ENCODE peak calls at places on chromosomes 2 and 18, in ten cellular contexts. A is A549, X is K562, R is ovary, W is H1, V is upper lobe of left lung, O is adrenal gland, F is esophagus muscularis mucosa, Z is prostate gland, B is breast epithelium. D is an unnamed sample.

GRCh38 chr2:103119352-103119751 is 357.5 kb downstream of the TMEM182 start:
- DNase-seq in A (no peak), X (no peak), R (no peak), W (no peak), V (no peak), O (no peak), F (no peak), Z (no peak), B (no peak), D (no peak)

GRCh38 chr2:1886405-1886992 is 142.2 kb upstream of the PXDN start:
- DNase-seq in A (peak), X (peak), R (no peak), W (peak), V (no peak), O (peak), F (no peak), Z (peak), B (peak), D (peak)

GRCh38 chr2:235373171-235373570 is 120.7 kb upstream of the AGAP1 start:
- DNase-seq in A (no peak), X (no peak), R (no peak), W (no peak), V (no peak), O (no peak), F (no peak), Z (no peak), B (no peak), D (no peak)

GRCh38 chr2:241035142-241035817 is 36.9 kb downstream of the SNED1 start:
- DNase-seq in A (no peak), X (no peak), R (no peak), W (peak), V (peak), O (no peak), F (no peak), Z (no peak), B (no peak), D (no peak)

GRCh38 chr2:29238497-29238896 is 123.3 kb downstream of the CLIP4 start:
- DNase-seq in A (peak), X (peak), R (no peak), W (peak), V (no peak), O (no peak), F (no peak), Z (no peak), B (no peak), D (no peak)

GRCh38 chr18:13409997-13410396 is 191.4 kb downstream of the LDLRAD4 start:
- DNase-seq in A (no peak), X (no peak), R (no peak), W (no peak), V (no peak), O (no peak), F (no peak), Z (no peak), B (no peak), D (no peak)

GRCh38 chr2:212940816-212941215 is 210.6 kb downstream of the IKZF2 start:
- DNase-seq in A (no peak), X (no peak), R (no peak), W (no peak), V (no peak), O (no peak), F (no peak), Z (peak), B (no peak), D (no peak)

GRCh38 chr2:231123362-231123898 is 1.4 kb downstream of the HTR2B start:
- DNase-seq in A (no peak), X (no peak), R (no peak), W (no peak), V (no peak), O (no peak), F (no peak), Z (no peak), B (no peak), D (no peak)

GRCh38 chr2:159084395-159085370 is 116.2 kb downstream of the TANC1 start:
- DNase-seq in A (no peak), X (no peak), R (peak), W (no peak), V (no peak), O (no peak), F (no peak), Z (no peak), B (no peak), D (no peak)

GRCh38 chr18:34901299-34901698 is 139.9 kb upstream of the MAPRE2 start:
- DNase-seq in A (peak), X (no peak), R (no peak), W (no peak), V (no peak), O (no peak), F (no peak), Z (no peak), B (no peak), D (no peak)

GRCh38 chr2:148978736-148979135 is 59.8 kb upstream of the LYPD6B start:
- DNase-seq in A (no peak), X (no peak), R (peak), W (no peak), V (no peak), O (no peak), F (no peak), Z (no peak), B (no peak), D (no peak)

GRCh38 chr18:38526922-38527321 is 961.3 kb upstream of the CELF4 start:
- DNase-seq in A (no peak), X (no peak), R (no peak), W (no peak), V (no peak), O (no peak), F (no peak), Z (no peak), B (no peak), D (no peak)

GRCh38 chr2:47269316-47270232 is 114.5 kb upstream of the STPG4 start:
- DNase-seq in A (peak), X (peak), R (peak), W (no peak), V (no peak), O (peak), F (no peak), Z (peak), B (no peak), D (no peak)

GRCh38 chr2:208224802-208225201 is 30.1 kb downstream of the IDH1 start:
- DNase-seq in A (no peak), X (no peak), R (no peak), W (no peak), V (no peak), O (no peak), F (no peak), Z (no peak), B (no peak), D (no peak)

GRCh38 chr18:2337552-2338141 is 233.7 kb downstream of the METTL4 start:
- DNase-seq in A (peak), X (peak), R (no peak), W (peak), V (no peak), O (no peak), F (no peak), Z (no peak), B (no peak), D (peak)

GRCh38 chr2:151280276-151280675 is 9.2 kb downstream of the NMI start:
- DNase-seq in A (no peak), X (no peak), R (no peak), W (no peak), V (no peak), O (no peak), F (no peak), Z (no peak), B (no peak), D (no peak)

GRCh38 chr2:101802329-101802728 is 104.8 kb downstream of the MAP4K4 start:
- DNase-seq in A (peak), X (no peak), R (no peak), W (no peak), V (no peak), O (no peak), F (no peak), Z (no peak), B (no peak), D (no peak)

GRCh38 chr2:158667567-158667966 is 127.5 kb upstream of the DAPL1 start:
- DNase-seq in A (no peak), X (no peak), R (no peak), W (no peak), V (no peak), O (no peak), F (no peak), Z (no peak), B (no peak), D (no peak)

GRCh38 chr18:25299426-25299825 is 52.5 kb downstream of the ZNF521 start:
- DNase-seq in A (no peak), X (no peak), R (no peak), W (no peak), V (no peak), O (no peak), F (no peak), Z (no peak), B (no peak), D (no peak)

GRCh38 chr2:134275058-134275862 is 21.4 kb downstream of the MGAT5 start:
- DNase-seq in A (no peak), X (no peak), R (no peak), W (no peak), V (no peak), O (no peak), F (no peak), Z (no peak), B (no peak), D (no peak)

GRCh38 chr2:158140201-158140600 is 38.5 kb downstream of the UPP2 start:
- DNase-seq in A (no peak), X (no peak), R (no peak), W (no peak), V (no peak), O (no peak), F (no peak), Z (no peak), B (no peak), D (no peak)

GRCh38 chr18:27202771-27203170 is 17.7 kb upstream of the CHST9 start:
- DNase-seq in A (no peak), X (no peak), R (no peak), W (no peak), V (no peak), O (no peak), F (no peak), Z (no peak), B (no peak), D (no peak)

GRCh38 chr2:229133155-229133772 is 137.8 kb downstream of the PID1 start:
- DNase-seq in A (peak), X (no peak), R (peak), W (no peak), V (no peak), O (peak), F (no peak), Z (peak), B (no peak), D (peak)

GRCh38 chr2:63056309-63057065 is 5.9 kb downstream of the OTX1 start:
- DNase-seq in A (no peak), X (no peak), R (no peak), W (peak), V (peak), O (no peak), F (no peak), Z (no peak), B (no peak), D (no peak)

GRCh38 chr2:209970711-209971110 is 31.7 kb upstream of the RPE start:
- DNase-seq in A (no peak), X (no peak), R (no peak), W (no peak), V (no peak), O (no peak), F (no peak), Z (no peak), B (no peak), D (no peak)

GRCh38 chr18:23927821-23928746 is 86.5 kb upstream of the TTC39C start:
- DNase-seq in A (no peak), X (no peak), R (no peak), W (no peak), V (no peak), O (no peak), F (no peak), Z (peak), B (no peak), D (no peak)

GRCh38 chr2:6960659-6961058 is 43.4 kb downstream of the RNF144A start:
- DNase-seq in A (no peak), X (no peak), R (peak), W (no peak), V (no peak), O (peak), F (peak), Z (peak), B (no peak), D (no peak)

GRCh38 chr2:229342376-229342775 is 71.3 kb upstream of the PID1 start:
- DNase-seq in A (peak), X (peak), R (peak), W (peak), V (peak), O (peak), F (no peak), Z (peak), B (no peak), D (peak)

DNA sequence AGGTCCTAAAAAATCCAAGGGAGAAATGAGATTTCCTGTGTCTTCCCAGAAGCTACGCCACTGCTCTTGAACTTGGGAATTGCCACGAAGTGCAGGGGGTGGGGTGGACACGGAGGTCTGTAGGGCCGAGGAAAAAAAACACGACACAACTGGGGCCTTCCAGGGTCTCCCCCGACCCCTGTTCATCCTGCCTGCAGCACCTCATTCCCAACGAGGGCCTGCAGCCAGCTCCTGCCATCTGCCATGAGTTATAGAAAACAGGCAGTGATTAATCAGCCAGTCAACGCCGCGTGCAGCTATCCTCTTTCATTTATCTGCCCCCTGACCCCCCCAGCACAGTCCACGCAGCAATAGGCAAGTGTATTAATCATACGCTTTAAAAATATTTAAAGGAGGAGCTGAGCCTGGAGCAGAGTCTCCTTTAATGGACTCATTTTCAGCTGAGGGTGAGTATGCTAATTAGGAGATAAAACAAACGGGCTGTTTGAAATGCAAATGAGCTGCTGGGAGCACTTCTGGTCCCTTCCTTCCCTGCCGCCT is 209.9 kb downstream of the TFCP2L1 start:
- DNase-seq in A (peak), X (peak), R (peak), W (peak), V (no peak), O (no peak), F (no peak), Z (no peak), B (no peak), D (no peak)
- TF ChIP-seq POLR2A in A (peak), X (peak), R (peak), W (peak), V (no peak), O (peak), F (no peak), Z (peak), B (no peak), D (peak)

DNA sequence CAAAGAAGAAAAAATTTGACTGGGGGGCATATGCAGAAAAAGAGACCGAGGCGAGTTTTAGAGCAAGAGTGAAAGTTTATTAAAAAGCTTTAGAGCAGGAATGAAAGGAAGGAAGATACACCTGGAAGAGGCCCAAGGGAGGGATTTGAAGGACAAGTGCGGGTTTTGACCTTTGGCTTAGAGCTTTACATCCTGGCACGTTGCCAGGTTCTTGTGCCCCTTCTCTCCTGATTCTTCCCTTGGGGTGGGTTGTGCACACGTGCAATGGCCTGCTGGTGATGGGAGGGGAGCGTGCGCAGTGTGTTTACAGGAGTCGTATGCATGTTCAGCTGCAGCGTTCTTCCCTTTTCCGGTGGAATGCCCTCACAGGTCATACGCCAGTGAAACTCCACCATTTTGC is 208.8 kb downstream of the NBAS start:
- DNase-seq in A (no peak), X (no peak), R (no peak), W (no peak), V (peak), O (no peak), F (no peak), Z (no peak), B (no peak), D (no peak)
- H3K27ac ChIP-seq in A (no peak), X (no peak), R (no peak), W (no peak), V (no peak), O (no peak), F (no peak), Z (no peak), B (no peak), D (no peak)

GRCh38 chr2:232876978-232877441 is 6.9 kb downstream of the SNORC start:
- DNase-seq in A (no peak), X (no peak), R (no peak), W (no peak), V (no peak), O (no peak), F (no peak), Z (no peak), B (peak), D (no peak)

GRCh38 chr2:232874677-232875223 is 4.7 kb downstream of the SNORC start:
- DNase-seq in A (no peak), X (no peak), R (no peak), W (no peak), V (no peak), O (no peak), F (no peak), Z (no peak), B (peak), D (no peak)

GRCh38 chr2:232875256-232876070 is 5.4 kb downstream of the SNORC start:
- DNase-seq in A (peak), X (no peak), R (no peak), W (no peak), V (peak), O (no peak), F (no peak), Z (no peak), B (no peak), D (peak)

GRCh38 chr2:232877940-232878511 is 8.0 kb downstream of the SNORC start:
- DNase-seq in A (no peak), X (no peak), R (no peak), W (no peak), V (no peak), O (no peak), F (no peak), Z (no peak), B (peak), D (no peak)

DNA sequence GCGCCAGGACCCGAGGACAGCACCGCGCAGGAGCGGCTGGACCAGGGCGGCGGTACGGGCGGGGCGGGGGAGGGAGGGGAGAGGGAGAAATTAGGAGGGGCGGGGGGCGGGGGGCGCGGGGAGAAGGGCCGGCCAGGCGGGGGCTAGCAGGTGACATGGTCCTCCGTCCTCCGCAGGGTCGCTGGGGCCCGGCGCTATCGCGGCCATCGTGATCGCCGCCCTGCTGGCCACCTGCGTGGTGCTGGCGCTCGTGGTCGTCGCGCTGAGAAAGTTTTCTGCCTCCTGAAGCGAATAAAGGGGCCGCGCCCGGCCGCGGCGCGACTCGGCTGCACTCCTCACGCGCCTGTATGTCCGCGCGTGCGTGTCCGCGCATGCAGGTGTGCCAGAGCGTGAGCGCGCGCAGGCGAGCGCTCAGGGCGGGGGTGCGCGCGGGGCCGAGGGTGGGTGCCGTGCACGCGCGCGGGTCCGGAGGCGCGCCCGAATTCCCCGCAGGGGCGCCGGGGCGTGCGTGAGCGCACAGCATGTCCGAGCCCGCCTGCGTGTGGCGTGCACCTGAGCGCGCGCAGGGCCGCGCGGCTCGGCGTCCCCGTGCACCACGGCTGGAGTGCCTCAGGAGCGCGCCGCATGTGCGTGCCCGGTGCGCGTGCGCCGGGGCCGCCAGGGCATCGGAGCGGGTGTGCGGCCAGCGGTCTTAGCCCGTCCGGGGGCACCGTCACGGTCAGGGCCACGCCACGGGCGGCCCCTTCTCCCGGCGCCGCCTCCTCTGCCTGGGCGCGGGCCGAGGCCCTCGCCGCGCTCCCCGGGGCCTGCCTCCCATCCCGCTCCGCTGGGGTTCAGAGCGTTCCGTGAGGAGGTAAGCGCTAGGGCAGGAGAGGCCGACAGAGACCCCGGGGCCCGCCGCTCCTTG is 6.3 kb downstream of the SNORC start:
- DNase-seq in A (peak), X (no peak), R (no peak), W (peak), V (peak), O (no peak), F (no peak), Z (peak), B (peak), D (no peak)
- TF ChIP-seq POLR2A in A (peak), X (no peak), R (no peak), W (peak), V (no peak), O (no peak), F (no peak), Z (no peak), B (no peak), D (no peak)

GRCh38 chr2:224038830-224039079 is 331 bp downstream of the SERPINE2 start:
- DNase-seq in A (no peak), X (no peak), R (no peak), W (no peak), V (no peak), O (no peak), F (no peak), Z (no peak), B (no peak), D (no peak)

GRCh38 chr2:224039080-224039769 is at the start of gene SERPINE2:
- DNase-seq in A (peak), X (peak), R (peak), W (peak), V (peak), O (peak), F (no peak), Z (peak), B (no peak), D (no peak)

GRCh38 chr2:224038049-224038829 is 847 bp downstream of the SERPINE2 start:
- DNase-seq in A (peak), X (no peak), R (peak), W (peak), V (no peak), O (peak), F (no peak), Z (peak), B (no peak), D (no peak)

GRCh38 chr2:224040753-224041152 is 1.7 kb upstream of the SERPINE2 start:
- DNase-seq in A (no peak), X (no peak), R (no peak), W (no peak), V (no peak), O (no peak), F (no peak), Z (no peak), B (no peak), D (no peak)

DNA sequence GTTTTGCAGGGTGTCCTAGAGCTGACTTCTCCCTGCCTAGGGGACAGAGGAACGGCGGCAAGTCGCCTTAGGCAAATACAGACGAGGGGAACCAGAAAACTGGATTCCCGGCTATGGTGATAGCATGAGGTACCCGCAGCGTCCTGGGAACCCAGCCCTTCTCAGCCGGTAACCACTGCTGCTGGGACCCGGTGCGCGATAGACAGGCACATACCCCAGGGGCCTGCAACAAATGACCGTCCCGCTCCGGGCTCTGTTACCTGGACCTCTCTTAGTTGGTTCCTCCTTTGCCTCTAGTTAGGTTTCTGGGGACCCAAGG is 643 bp upstream of the SERPINE2 start:
- DNase-seq in A (no peak), X (no peak), R (no peak), W (no peak), V (no peak), O (no peak), F (no peak), Z (no peak), B (no peak), D (no peak)
- H3K27ac ChIP-seq in A (peak), X (no peak), R (peak), W (no peak), V (no peak), O (no peak), F (peak), Z (no peak), B (peak), D (peak)

DNA sequence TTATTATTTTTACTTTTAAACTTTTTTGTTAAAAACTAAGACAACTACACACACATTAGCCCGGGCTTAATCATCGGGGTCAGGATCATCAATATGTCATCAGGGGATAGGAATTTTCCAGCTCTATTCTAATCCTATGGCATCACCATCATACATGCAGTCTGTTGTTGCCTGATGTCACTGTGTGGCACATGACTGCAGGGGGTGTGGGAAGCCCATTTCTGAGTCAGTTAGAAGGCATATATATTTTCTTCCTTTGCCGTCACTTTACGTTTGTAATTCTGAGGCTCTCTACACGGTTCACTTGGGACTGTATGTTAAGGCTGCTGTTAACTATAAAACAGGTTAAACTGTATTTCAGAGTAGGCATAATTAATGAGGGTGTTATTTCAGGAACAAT is 144.4 kb upstream of the ITGA6 start:
- DNase-seq in A (no peak), X (no peak), R (no peak), W (no peak), V (no peak), O (no peak), F (no peak), Z (no peak), B (no peak), D (no peak)
- TF ChIP-seq POLR2A in A (no peak), X (no peak), R (no peak), W (no peak), V (no peak), O (no peak), F (no peak), Z (no peak), B (no peak), D (no peak)

D was measured in tibial nerve.